ENCODE peak calls at places on chromosomes 6 and 20, in seven cellular contexts. C, A, S, L, B, D and K are unnamed samples.

GRCh38 chr6:84278311-84278710 is 50.9 kb upstream of the CEP162 start:
- DNase-seq in L (no peak), D (no peak), S (no peak), A (no peak), B (no peak), C (no peak), K (peak)

GRCh38 chr6:18990313-18990978 is 603.3 kb downstream of the RNF144B start:
- DNase-seq in C (peak), S (peak), A (peak), L (peak), B (peak), D (peak), K (peak)

GRCh38 chr6:107489636-107490567 is at the start of gene SOBP:
- DNase-seq in A (peak), C (peak), S (peak), L (peak), B (peak), D (peak), K (peak)

GRCh38 chr6:151763938-151764680 is 43.4 kb upstream of the ESR1 start:
- DNase-seq in S (peak), L (peak), A (peak), B (peak), D (peak), C (peak), K (peak)

GRCh38 chr6:139882977-139883728 is 508.7 kb upstream of the CITED2 start:
- DNase-seq in S (peak), A (no peak), B (no peak), C (no peak), L (no peak), D (no peak), K (peak)

GRCh38 chr6:154012852-154013251 is 26.2 kb upstream of the OPRM1 start:
- DNase-seq in L (no peak), B (no peak), D (no peak), A (no peak), C (no peak), S (no peak), K (no peak)

GRCh38 chr20:15867899-15868298 is 705.3 kb downstream of the KIF16B start:
- DNase-seq in L (no peak), B (no peak), S (no peak), C (no peak), D (no peak), A (peak), K (no peak)

GRCh38 chr6:168132531-168133184 is 53.6 kb upstream of the FRMD1 start:
- DNase-seq in S (peak), C (peak), L (peak), D (peak), B (peak), A (peak), K (peak)

GRCh38 chr6:158185729-158186456 is 17.7 kb downstream of the GTF2H5 start:
- DNase-seq in L (no peak), S (peak), B (no peak), A (no peak), D (no peak), C (no peak), K (peak)

GRCh38 chr6:43983191-43983590 is 144.1 kb downstream of the MRPL14 start:
- DNase-seq in S (no peak), A (no peak), L (no peak), D (no peak), C (no peak), B (no peak), K (no peak)

GRCh38 chr6:168120390-168121307 is 41.6 kb upstream of the FRMD1 start:
- DNase-seq in D (peak), A (no peak), B (no peak), L (no peak), C (no peak), S (no peak), K (no peak)

DNA sequence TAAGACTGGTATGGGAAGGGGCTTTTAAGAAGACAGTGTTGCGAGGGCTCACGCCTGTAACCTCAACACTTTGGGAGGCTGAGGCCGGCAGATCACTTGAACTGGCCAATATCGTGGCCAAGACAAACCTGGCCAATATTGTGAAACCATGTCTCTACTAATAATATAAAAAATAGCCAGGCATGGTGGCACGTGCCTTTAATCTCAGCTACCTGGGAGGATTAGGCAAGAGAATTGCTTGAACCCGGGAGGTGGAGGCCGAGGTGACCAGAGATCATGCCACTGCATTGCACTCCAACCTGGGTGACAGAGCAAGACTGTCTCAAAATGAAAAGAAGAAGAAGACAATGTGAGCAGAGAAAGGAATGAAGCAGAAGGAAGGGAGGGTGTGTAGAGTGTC is 242.2 kb downstream of the TSHZ2 start:
- DNase-seq in A (no peak), S (no peak), D (no peak), C (no peak), B (no peak), L (no peak), K (no peak)
- TF ChIP-seq CTCF in A (no peak), S (no peak), D (no peak), C (no peak), B (no peak), L (no peak), K (no peak)

GRCh38 chr6:31734703-31735500 is 1.4 kb downstream of the CLIC1 start:
- DNase-seq in S (peak), C (no peak), B (peak), D (peak), A (peak), L (peak), K (peak)

GRCh38 chr6:31733734-31734133 is 2.6 kb downstream of the CLIC1 start:
- DNase-seq in L (no peak), D (no peak), C (no peak), S (no peak), A (no peak), B (no peak), K (no peak)

GRCh38 chr6:31736026-31736767 is at the start of gene CLIC1:
- DNase-seq in L (peak), A (peak), C (peak), B (peak), D (peak), S (peak), K (peak)

GRCh38 chr6:31732029-31732428 is 2.9 kb upstream of the DDAH2 start:
- DNase-seq in B (no peak), A (no peak), D (no peak), C (no peak), L (no peak), S (no peak), K (no peak)

GRCh38 chr6:31734247-31734702 is 2.1 kb downstream of the CLIC1 start:
- DNase-seq in C (no peak), A (no peak), S (no peak), D (no peak), L (no peak), B (no peak), K (no peak)
- H3K4me3 ChIP-seq in C (peak), A (peak), S (peak), D (peak), L (peak), B (peak), K (peak)

GRCh38 chr20:59709636-59710035 is 105.3 kb downstream of the PHACTR3 start:
- DNase-seq in S (no peak), L (no peak), B (no peak), A (no peak), D (no peak), C (no peak), K (no peak)
- TF ChIP-seq CTCF in S (no peak), L (no peak), B (no peak), A (no peak), D (no peak), C (no peak), K (no peak)

GRCh38 chr6:87180105-87180504 is 24.7 kb downstream of the ZNF292 start:
- DNase-seq in S (no peak), L (no peak), A (no peak), B (no peak), D (no peak), C (no peak), K (no peak)
- H3K4me3 ChIP-seq in S (no peak), L (no peak), A (no peak), B (no peak), D (no peak), C (no peak), K (no peak)

DNA sequence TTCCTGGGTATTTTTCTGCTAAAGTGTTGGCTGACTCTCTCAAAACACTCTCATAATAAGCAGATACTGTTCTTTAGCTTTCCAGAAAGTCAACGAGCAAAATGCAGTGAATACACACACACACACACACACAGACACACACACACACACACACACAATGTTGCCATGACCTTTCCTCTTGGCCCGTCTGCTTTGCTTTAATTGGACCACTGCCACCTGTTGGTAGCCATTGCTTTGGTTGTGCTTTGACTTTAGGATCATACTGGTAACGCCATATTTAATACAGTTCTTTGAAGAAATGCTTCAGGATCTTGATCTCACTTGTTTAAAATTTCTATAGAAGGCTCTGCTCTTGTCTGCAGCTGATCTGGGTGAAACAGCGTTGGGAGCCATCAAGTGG is 4.4 kb downstream of the FIG4 start:
- DNase-seq in B (peak), L (no peak), S (no peak), A (peak), C (no peak), D (no peak), K (no peak)
- TF ChIP-seq CTCF in B (peak), L (peak), S (no peak), A (peak), C (no peak), D (no peak), K (no peak)

DNA sequence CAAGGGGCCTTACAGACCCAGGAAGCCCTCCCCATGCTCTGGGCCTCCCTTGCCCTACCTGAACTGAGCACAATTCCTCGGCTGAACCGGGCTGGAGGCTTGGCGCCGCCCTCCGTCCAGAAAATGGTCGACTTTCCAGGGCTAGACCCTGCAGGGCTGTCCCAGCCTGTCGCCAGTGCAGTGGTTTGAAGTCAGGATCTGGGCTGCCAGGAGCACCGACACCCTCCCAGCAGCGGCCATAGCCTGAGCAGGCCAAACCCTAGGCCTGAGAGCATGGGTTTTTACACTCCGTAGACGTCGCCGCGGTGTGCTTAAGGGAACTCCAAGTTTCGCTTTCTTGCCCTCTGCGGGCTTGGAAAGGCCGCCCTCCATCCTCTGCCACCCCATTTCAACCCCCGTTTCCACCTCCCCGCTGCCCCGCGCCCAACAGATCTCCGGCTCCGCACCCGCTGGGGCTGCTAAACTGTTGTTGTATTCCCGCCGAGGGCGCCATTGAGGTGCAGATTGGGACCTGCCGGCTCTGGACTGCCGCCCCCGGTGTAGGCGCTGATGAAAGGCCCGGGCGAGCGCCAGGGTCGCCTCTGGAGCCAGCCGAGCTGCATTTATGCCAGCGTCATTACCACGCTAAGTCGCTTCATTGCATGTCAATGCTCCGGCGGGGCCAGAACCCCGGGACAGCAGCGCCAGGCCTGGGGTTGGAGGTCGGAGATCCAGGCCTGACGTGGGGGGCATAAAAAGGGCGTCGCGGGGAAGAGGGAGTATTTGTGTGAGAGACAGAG is 2.2 kb upstream of the TFAP2A start:
- DNase-seq in B (peak), S (no peak), A (no peak), D (no peak), C (no peak), L (no peak), K (no peak)
- H3K4me3 ChIP-seq in B (peak), S (no peak), A (no peak), D (peak), C (no peak), L (no peak), K (no peak)

GRCh38 chr20:14619411-14619810 is 282.0 kb upstream of the FLRT3 start:
- DNase-seq in D (no peak), A (no peak), B (no peak), S (no peak), C (no peak), L (no peak), K (no peak)

GRCh38 chr20:14617123-14617522 is 279.7 kb upstream of the FLRT3 start:
- DNase-seq in S (no peak), A (no peak), C (no peak), D (no peak), L (peak), B (no peak), K (peak)

GRCh38 chr20:14622796-14623195 is 285.4 kb upstream of the FLRT3 start:
- DNase-seq in C (no peak), B (no peak), S (peak), D (no peak), L (peak), A (peak), K (peak)
- TF ChIP-seq CTCF in C (no peak), B (peak), S (no peak), D (no peak), L (peak), A (peak), K (peak)

DNA sequence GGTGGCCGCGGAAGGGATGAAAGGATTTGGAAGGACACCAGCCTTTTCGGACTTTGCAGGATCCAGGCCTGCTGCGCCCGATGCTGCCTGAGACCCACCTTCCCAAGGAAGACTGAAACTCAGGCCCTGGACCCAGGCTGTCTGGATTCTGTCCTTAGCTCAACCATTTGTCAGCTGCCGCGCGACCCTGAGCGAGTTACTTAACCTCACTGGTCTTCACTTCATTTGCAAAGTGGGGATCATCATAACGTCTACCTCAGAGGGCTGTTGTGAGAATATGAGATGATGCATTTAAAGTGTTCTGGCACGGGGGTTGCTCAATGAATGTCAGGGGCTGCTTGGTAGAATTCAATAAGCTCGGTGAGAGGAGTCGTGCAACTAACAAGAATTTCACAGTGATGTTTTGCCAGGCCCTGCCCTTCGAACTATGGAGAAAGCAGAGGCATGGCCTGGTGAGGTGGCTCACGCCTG is 104.2 kb upstream of the PRDM1 start:
- DNase-seq in B (no peak), S (no peak), L (no peak), D (no peak), C (no peak), A (no peak), K (no peak)
- H3K4me3 ChIP-seq in B (peak), S (no peak), L (no peak), D (no peak), C (peak), A (no peak), K (no peak)

GRCh38 chr6:16713597-16713996 is 47.7 kb downstream of the ATXN1 start:
- DNase-seq in L (no peak), A (no peak), C (no peak), B (no peak), S (no peak), D (peak), K (peak)

GRCh38 chr6:16716450-16716858 is 44.8 kb downstream of the ATXN1 start:
- DNase-seq in D (no peak), A (no peak), S (no peak), C (no peak), B (no peak), L (no peak), K (no peak)

GRCh38 chr6:16712250-16712930 is 48.9 kb downstream of the ATXN1 start:
- DNase-seq in D (no peak), A (peak), C (no peak), L (no peak), S (no peak), B (no peak), K (peak)

GRCh38 chr6:16711551-16712249 is 49.6 kb downstream of the ATXN1 start:
- DNase-seq in A (no peak), S (no peak), L (peak), D (no peak), C (no peak), B (no peak), K (peak)

DNA sequence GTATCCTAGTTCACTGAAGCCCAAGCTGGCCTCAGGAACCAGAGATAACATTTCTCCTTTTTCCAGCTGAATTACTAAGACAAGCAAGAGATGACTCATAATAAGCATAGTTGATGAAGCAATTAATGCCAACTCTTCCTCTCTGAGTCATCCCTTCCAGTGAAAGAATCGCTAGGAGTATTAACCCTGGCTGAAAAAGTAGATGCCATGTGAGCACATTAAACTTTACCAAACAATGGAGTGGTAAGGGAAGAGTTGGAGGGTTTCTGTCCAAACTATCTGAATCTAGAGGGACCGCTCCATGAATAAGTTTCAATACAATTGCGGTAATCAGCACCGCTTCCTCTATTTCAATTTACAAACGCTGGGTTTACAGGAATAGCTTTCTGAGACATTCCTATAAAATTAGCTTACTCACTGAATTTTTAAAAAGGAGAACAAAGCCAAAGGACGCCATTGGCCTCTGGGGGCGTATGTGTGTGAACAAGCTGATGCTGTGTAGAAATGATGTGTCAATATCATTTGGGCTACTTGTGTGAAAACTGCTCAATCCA is 48.3 kb downstream of the ATXN1 start:
- DNase-seq in A (peak), D (peak), C (peak), L (peak), B (no peak), S (peak), K (peak)
- TF ChIP-seq CTCF in A (peak), D (no peak), C (no peak), L (peak), B (peak), S (peak), K (peak)